ENCODE peak calls at places on chromosomes 13 and 19, in six cellular contexts. U is IMR-90, C is H9, F is mesenchymal stem cell, X is H1, D is trophoblast cell. A is an unnamed sample. For H3K4me1, the result is how much of the 10 kb centered on the place peaks cover.

GRCh38 chr19:11504502-11505031 is 1.1 kb downstream of the ZNF653 start:
- DNase-seq in U (no peak), C (no peak), F (no peak), X (no peak), D (peak), A (no peak)

GRCh38 chr19:45468159-45468651 is 409 bp downstream of the FOSB start:
- DNase-seq in U (no peak), C (no peak), F (no peak), X (no peak), D (no peak), A (no peak)

GRCh38 chr19:52943884-52944643 is 18.6 kb downstream of the ZNF816 start:
- DNase-seq in U (no peak), C (no peak), F (no peak), X (no peak), D (peak), A (no peak)

GRCh38 chr13:27131202-27131623 is 40.4 kb downstream of the USP12 start:
- DNase-seq in U (peak), C (peak), F (no peak), X (no peak), D (peak), A (no peak)

GRCh38 chr13:102311901-102312300 is 89.9 kb downstream of the FGF14 start:
- DNase-seq in U (no peak), C (no peak), F (no peak), X (no peak), D (no peak), A (no peak)

GRCh38 chr13:99926014-99926731 is 45.4 kb downstream of the ZIC5 start:
- DNase-seq in U (peak), C (no peak), F (no peak), X (no peak), D (peak), A (no peak)

GRCh38 chr19:10260141-10260584 is 8.1 kb downstream of the MRPL4 start:
- DNase-seq in U (no peak), C (no peak), F (no peak), X (no peak), D (no peak), A (no peak)

GRCh38 chr13:35822666-35823065 is 308.5 kb downstream of the DCLK1 start:
- DNase-seq in U (no peak), C (no peak), F (no peak), X (no peak), D (peak), A (peak)

GRCh38 chr13:27920677-27921420 is 1.0 kb downstream of the PDX1 start:
- DNase-seq in U (peak), C (peak), F (peak), X (no peak), D (no peak), A (peak)

GRCh38 chr19:52200044-52200443 is 10.2 kb downstream of the PPP2R1A start:
- DNase-seq in U (peak), C (no peak), F (peak), X (no peak), D (peak), A (no peak)

GRCh38 chr19:8659905-8660304 is 29.5 kb downstream of the NFILZ start:
- DNase-seq in U (no peak), C (no peak), F (no peak), X (no peak), D (no peak), A (no peak)

GRCh38 chr13:33519561-33520479 is 234.3 kb upstream of the STARD13 start:
- DNase-seq in U (peak), C (no peak), F (peak), X (no peak), D (no peak), A (no peak)

GRCh38 chr13:50025446-50025845 is 10.2 kb downstream of the KCNRG start:
- DNase-seq in U (peak), C (no peak), F (no peak), X (no peak), D (peak), A (no peak)

GRCh38 chr13:109271991-109272454 is 514.4 kb downstream of the IRS2 start:
- DNase-seq in U (no peak), C (no peak), F (peak), X (no peak), D (peak), A (no peak)

GRCh38 chr13:24271611-24272451 is 37.5 kb upstream of the C1QTNF9 start:
- DNase-seq in U (peak), C (no peak), F (peak), X (no peak), D (no peak), A (no peak)

GRCh38 chr13:69619651-69620050 is 488.0 kb upstream of the ATXN8OS start:
- DNase-seq in U (no peak), C (no peak), F (no peak), X (no peak), D (no peak), A (no peak)

GRCh38 chr13:36275190-36276002 is 22.2 kb downstream of the CCDC169 start:
- DNase-seq in U (peak), C (no peak), F (peak), X (no peak), D (peak), A (peak)

GRCh38 chr19:39110263-39110967 is 15.2 kb upstream of the PAK4 start:
- DNase-seq in U (no peak), C (peak), F (peak), X (no peak), D (peak), A (peak)

GRCh38 chr13:46015374-46015773 is 37.2 kb downstream of the ZC3H13 start:
- DNase-seq in U (no peak), C (no peak), F (no peak), X (no peak), D (no peak), A (no peak)

GRCh38 chr19:5049561-5049960 is 80.6 kb downstream of the KDM4B start:
- DNase-seq in U (no peak), C (no peak), F (no peak), X (no peak), D (no peak), A (no peak)

GRCh38 chr13:49429061-49429460 is 14.8 kb downstream of the CAB39L start:
- DNase-seq in U (no peak), C (no peak), F (no peak), X (no peak), D (peak), A (no peak)

GRCh38 chr19:49149652-49150105 is 5.5 kb downstream of the HRC start:
- DNase-seq in U (peak), C (peak), F (peak), X (no peak), D (peak), A (peak)

GRCh38 chr19:53158119-53158656 is 665 bp downstream of the ZNF347 start:
- DNase-seq in U (peak), C (peak), F (peak), X (no peak), D (peak), A (peak)

GRCh38 chr19:58304748-58305064 is 471 bp upstream of the ERVK3-1 start:
- DNase-seq in U (no peak), C (no peak), F (no peak), X (no peak), D (no peak), A (no peak)

GRCh38 chr19:50723069-50723468 is at the start of gene CLEC11A:
- DNase-seq in U (peak), C (no peak), F (no peak), X (no peak), D (no peak), A (no peak)

GRCh38 chr13:104571161-104571889 is 1505.1 kb upstream of the SLC10A2 start:
- DNase-seq in U (peak), C (peak), F (peak), X (peak), D (peak), A (peak)

GRCh38 chr13:21453352-21454089 is 5.6 kb downstream of the ZDHHC20 start:
- DNase-seq in U (no peak), C (no peak), F (peak), X (no peak), D (no peak), A (no peak)

GRCh38 chr13:111005364-111005763 is 90.5 kb upstream of the ANKRD10 start:
- DNase-seq in U (peak), C (no peak), F (peak), X (no peak), D (peak), A (no peak)

GRCh38 chr13:111007209-111007608 is 92.3 kb upstream of the ANKRD10 start:
- DNase-seq in U (no peak), C (no peak), F (no peak), X (no peak), D (no peak), A (no peak)

GRCh38 chr13:111005808-111006494 is 91.1 kb upstream of the ANKRD10 start:
- DNase-seq in U (peak), C (no peak), F (no peak), X (no peak), D (no peak), A (no peak)

GRCh38 chr13:111006508-111007031 is 91.7 kb upstream of the ANKRD10 start:
- DNase-seq in U (peak), C (no peak), F (peak), X (no peak), D (no peak), A (peak)

DNA sequence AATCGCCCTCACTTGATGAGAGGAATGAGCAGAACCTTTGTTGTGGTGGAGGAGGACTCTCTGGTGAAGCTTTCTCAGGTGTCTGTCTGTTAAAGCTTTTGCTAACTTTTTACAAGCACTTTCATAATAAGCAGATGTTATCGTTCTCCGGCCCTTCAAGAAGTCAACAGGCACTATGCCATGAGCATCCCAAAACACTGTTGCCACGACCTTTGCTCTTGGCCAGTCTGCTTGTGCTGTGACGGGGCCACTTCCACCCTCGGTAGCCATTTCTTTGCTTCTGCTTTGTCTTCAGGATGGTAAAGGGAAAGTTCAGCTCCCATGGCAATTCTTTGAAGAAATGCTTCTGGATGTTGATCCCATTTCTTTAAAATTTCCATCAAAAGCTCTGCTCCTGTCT is 93.5 kb upstream of the ANKRD10 start:
- DNase-seq in U (no peak), C (no peak), F (no peak), X (no peak), D (no peak), A (no peak)
- H4K91ac ChIP-seq in U (no peak), C (no peak), F (no peak), X (no peak), D (no peak), A (no peak)

DNA sequence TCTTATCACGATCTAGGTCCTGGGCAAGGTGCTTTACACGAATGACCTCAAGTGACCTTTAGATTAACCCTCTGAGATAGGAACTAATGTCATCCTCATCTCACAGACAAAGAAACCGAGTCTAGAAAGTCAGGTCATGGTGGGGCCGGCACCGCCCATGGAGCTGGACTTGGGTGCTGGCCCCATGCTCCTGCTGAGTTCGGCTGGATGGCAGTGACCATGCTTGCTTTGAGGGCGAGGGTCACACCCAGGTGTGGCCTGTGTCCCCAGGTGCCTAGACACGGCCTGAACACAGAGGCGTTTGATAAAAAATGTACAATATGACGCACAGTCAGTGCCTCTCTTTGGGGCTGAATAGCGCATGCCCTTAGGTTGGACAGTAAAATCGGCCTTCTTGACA is 26.8 kb downstream of the COL4A2 start:
- DNase-seq in U (no peak), C (no peak), F (no peak), X (no peak), D (no peak), A (no peak)
- H3K4me1 ChIP-seq in U (half or more), C (under half), F (under half), X (under half), D (under half), A (under half)

GRCh38 chr19:42255766-42256750 is 1.1 kb upstream of the ERF start:
- DNase-seq in U (peak), C (peak), F (peak), X (no peak), D (peak), A (peak)
- H3K18ac ChIP-seq in U (peak), C (no peak), F (peak), X (peak), D (peak), A (peak)

DNA sequence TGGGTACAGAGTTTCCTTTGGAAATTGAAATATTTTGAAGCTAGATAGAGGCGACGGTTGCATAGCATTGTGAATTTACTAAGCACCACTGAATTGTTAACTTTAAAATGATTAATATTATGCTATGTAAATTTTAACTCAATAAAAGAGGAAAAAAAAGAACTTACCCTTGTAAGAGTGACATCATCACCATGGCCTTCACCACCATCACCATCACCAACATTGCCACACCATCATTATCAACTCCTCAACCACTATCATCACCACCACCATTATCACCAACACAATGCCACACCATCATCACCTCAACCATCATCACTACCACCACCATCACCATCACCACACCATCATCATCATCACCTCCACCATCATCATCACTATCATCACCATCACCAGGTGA is 113.9 kb downstream of the TUBA3C start:
- DNase-seq in U (no peak), C (no peak), F (no peak), X (no peak), D (no peak), A (no peak)
- H4K91ac ChIP-seq in U (no peak), C (no peak), F (no peak), X (no peak), D (no peak), A (no peak)

GRCh38 chr19:16581145-16581970 is 9.1 kb upstream of the SLC35E1 start:
- DNase-seq in U (no peak), C (no peak), F (no peak), X (no peak), D (no peak), A (no peak)
- H3K4me1 ChIP-seq in U (under half), C (under half), F (under half), X (under half), D (under half), A (under half)

GRCh38 chr19:55598719-55599467 is 424 bp downstream of the FIZ1 start:
- DNase-seq in U (peak), C (peak), F (peak), X (peak), D (peak), A (peak)
- H3K18ac ChIP-seq in U (no peak), C (peak), F (peak), X (no peak), D (peak), A (peak)

DNA sequence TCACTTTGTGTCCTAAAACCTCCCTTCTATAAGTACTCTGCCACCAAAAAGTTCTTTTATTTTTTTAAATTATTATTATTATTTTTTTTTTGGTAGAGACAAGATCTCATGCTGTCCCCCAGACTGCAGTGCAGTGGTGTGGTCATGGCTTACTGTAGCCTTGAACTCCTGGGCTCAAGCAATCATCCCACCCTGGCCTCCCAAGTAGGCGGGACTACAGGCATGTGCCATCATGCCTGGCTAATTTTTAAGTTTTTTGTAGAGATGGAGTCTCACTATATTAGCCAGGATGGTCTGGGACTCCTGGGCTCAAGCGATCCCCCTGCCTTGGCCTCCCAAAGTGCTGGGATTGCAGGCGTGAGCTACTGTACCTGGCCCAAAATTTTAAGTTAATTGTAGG is 29.1 kb upstream of the GPI start:
- DNase-seq in U (no peak), C (no peak), F (no peak), X (no peak), D (no peak), A (no peak)
- H4K91ac ChIP-seq in U (no peak), C (no peak), F (no peak), X (no peak), D (no peak), A (no peak)

GRCh38 chr13:113155201-113155600 is 3.2 kb upstream of the PROZ start:
- DNase-seq in U (no peak), C (peak), F (no peak), X (no peak), D (no peak), A (no peak)
- H3K4me1 ChIP-seq in U (under half), C (under half), F (under half), X (under half), D (under half), A (under half)

GRCh38 chr13:114123876-114124275 is 8.5 kb downstream of the RASA3 start:
- DNase-seq in U (no peak), C (no peak), F (no peak), X (no peak), D (no peak), A (no peak)

GRCh38 chr13:114120486-114121430 is 11.7 kb downstream of the RASA3 start:
- DNase-seq in U (no peak), C (no peak), F (peak), X (no peak), D (no peak), A (no peak)

GRCh38 chr13:114122591-114123211 is 9.7 kb downstream of the RASA3 start:
- DNase-seq in U (no peak), C (no peak), F (no peak), X (no peak), D (no peak), A (no peak)

GRCh38 chr13:114123448-114123847 is 9.0 kb downstream of the RASA3 start:
- DNase-seq in U (no peak), C (no peak), F (no peak), X (no peak), D (no peak), A (no peak)

DNA sequence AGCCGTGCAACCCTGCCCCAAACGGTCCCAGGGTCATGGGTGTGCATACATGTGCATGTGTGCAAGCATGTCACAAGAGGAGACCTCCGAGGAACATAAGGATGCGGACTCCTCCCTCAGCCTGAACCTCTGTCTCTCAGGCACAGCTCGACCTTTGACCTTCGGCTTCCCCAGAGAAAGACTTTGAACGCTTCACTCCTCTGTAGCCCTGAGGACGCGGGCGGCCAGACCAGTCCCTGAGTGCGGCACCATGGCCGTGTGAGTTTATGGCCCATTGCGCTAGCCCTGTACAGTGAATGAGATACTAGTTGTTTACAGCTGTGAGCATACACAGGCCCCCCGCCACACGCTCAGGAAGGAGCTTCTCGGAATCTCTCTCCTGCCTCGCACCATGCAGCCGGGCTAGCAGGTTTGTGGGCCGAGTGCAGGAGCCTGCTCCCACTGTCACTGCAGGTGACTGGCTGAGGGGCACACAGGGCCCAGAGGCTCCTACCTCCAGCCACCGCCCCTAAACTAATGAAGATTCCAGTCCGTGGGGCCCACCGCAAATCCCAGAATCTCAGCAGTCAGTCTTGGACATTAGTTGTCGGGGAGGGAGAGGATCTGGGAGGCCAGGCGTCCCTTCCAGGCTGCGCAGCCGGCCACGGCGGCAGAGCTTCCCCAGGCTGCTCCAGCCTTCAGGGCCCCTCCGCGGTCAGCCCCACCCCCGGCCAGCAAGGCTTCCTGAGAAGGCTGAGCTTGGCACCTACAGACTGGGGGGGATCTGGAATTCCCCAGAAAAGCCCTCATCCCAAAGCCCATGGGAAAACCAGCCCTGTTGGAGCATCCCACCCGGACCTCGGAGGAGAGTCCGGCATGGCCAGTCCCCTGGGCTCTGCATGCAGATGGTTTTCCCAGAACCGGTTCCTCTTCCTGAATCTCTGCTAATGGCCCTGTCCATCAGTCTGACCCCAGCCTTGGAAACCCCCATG is 10.6 kb downstream of the RASA3 start:
- DNase-seq in U (no peak), C (no peak), F (peak), X (no peak), D (no peak), A (no peak)
- H3K18ac ChIP-seq in U (no peak), C (no peak), F (peak), X (no peak), D (peak), A (peak)